ENCODE peak calls at places on chromosomes 4 and X, in seven cellular contexts. E, U, F, T, Z, X and L are unnamed samples.

GRCh38 chr4:168923526-168924194 is 86.4 kb downstream of the CBR4 start:
- DNase-seq in E (peak), Z (no peak), X (peak), F (peak), U (no peak), T (peak), L (no peak)

GRCh38 chr4:189858445-189858844 is 82.2 kb upstream of the FRG1 start:
- DNase-seq in F (no peak), T (no peak), U (no peak), X (no peak), E (no peak), Z (no peak), L (no peak)

GRCh38 chrX:41031256-41031967 is 53.8 kb upstream of the USP9X start:
- DNase-seq in Z (no peak), U (no peak), E (no peak), F (no peak), T (no peak), X (no peak), L (no peak)

GRCh38 chrX:48450076-48450475 is 20.0 kb downstream of the SLC38A5 start:
- DNase-seq in Z (no peak), U (no peak), X (no peak), F (no peak), E (no peak), T (no peak), L (no peak)

GRCh38 chr4:14415146-14415545 is 587.1 kb upstream of the CPEB2 start:
- DNase-seq in T (no peak), E (peak), U (no peak), X (peak), F (no peak), Z (no peak), L (peak)

GRCh38 chr4:39883645-39884044 is 94.1 kb downstream of the PDS5A start:
- DNase-seq in E (no peak), Z (no peak), T (no peak), F (no peak), U (no peak), X (no peak), L (no peak)

GRCh38 chrX:9676311-9676710 is 89.3 kb downstream of the GPR143 start:
- DNase-seq in U (no peak), T (no peak), Z (no peak), F (peak), X (no peak), E (no peak), L (no peak)

GRCh38 chrX:73850124-73851013 is 287.4 kb downstream of the CHIC1 start:
- DNase-seq in X (peak), T (no peak), U (no peak), E (peak), F (no peak), Z (no peak), L (peak)

GRCh38 chrX:136291824-136292223 is 8.9 kb upstream of the ADGRG4 start:
- DNase-seq in F (no peak), X (no peak), U (no peak), E (no peak), T (no peak), Z (no peak), L (no peak)

GRCh38 chrX:93874554-93874953 is 200.5 kb downstream of the FAM133A start:
- DNase-seq in F (no peak), X (peak), U (no peak), T (no peak), E (peak), Z (no peak), L (no peak)

GRCh38 chrX:15321447-15321846 is 6.0 kb upstream of the ASB11 start:
- DNase-seq in U (no peak), Z (no peak), F (no peak), E (no peak), X (no peak), T (no peak), L (no peak)

GRCh38 chr4:161564230-161564834 is 599.5 kb downstream of the FSTL5 start:
- DNase-seq in Z (no peak), U (no peak), E (peak), F (no peak), X (peak), T (no peak), L (no peak)

GRCh38 chr4:143344011-143344410 is 7.3 kb downstream of the GAB1 start:
- DNase-seq in F (no peak), T (no peak), Z (no peak), U (no peak), E (peak), X (no peak), L (peak)

GRCh38 chrX:22652596-22652995 is 347.2 kb upstream of the DDX53 start:
- DNase-seq in U (peak), F (no peak), T (peak), Z (no peak), E (peak), X (no peak), L (peak)

GRCh38 chr4:83241132-83241531 is 43.5 kb downstream of the COQ2 start:
- DNase-seq in U (no peak), X (no peak), T (no peak), F (no peak), E (no peak), Z (no peak), L (no peak)

GRCh38 chrX:68660746-68661145 is 13.3 kb downstream of the STARD8 start:
- DNase-seq in Z (no peak), E (no peak), T (no peak), F (no peak), U (no peak), X (no peak), L (no peak)

GRCh38 chr4:179472164-179472563 is 2029.9 kb upstream of the AGA start:
- DNase-seq in Z (no peak), U (no peak), F (no peak), X (no peak), E (no peak), T (no peak), L (no peak)

GRCh38 chr4:65195002-65195401 is 475.3 kb downstream of the EPHA5 start:
- DNase-seq in Z (no peak), X (no peak), E (no peak), U (no peak), F (no peak), T (no peak), L (no peak)

GRCh38 chrX:100731441-100732281 is at the start of gene SYTL4:
- DNase-seq in U (no peak), E (peak), T (peak), X (no peak), F (no peak), Z (peak), L (no peak)

GRCh38 chr4:186722856-186723206 is 825 bp downstream of the FAT1 start:
- DNase-seq in F (no peak), E (no peak), X (peak), Z (no peak), U (no peak), T (no peak), L (no peak)

GRCh38 chr4:8760561-8760960 is 111.1 kb downstream of the HMX1 start:
- DNase-seq in X (no peak), U (peak), E (no peak), T (no peak), F (no peak), Z (no peak), L (no peak)

GRCh38 chr4:189409158-189409557 is 531.5 kb upstream of the FRG1 start:
- DNase-seq in F (no peak), T (no peak), Z (no peak), U (no peak), X (no peak), E (no peak), L (no peak)

GRCh38 chrX:9231491-9231890 is 197.6 kb upstream of the FAM9B start:
- DNase-seq in Z (no peak), F (no peak), X (no peak), T (no peak), U (no peak), E (no peak), L (no peak)

GRCh38 chr4:70505152-70505748 is 13.1 kb upstream of the AMTN start:
- DNase-seq in E (peak), U (peak), Z (peak), X (peak), T (peak), F (peak), L (no peak)

GRCh38 chrX:153744210-153745066 is 19.6 kb upstream of the PLXNB3 start:
- DNase-seq in T (no peak), U (no peak), Z (no peak), F (no peak), E (peak), X (no peak), L (no peak)

GRCh38 chr4:166021617-166022016 is 148.6 kb downstream of the TLL1 start:
- DNase-seq in F (no peak), Z (no peak), E (no peak), U (no peak), X (no peak), T (no peak), L (no peak)

GRCh38 chr4:109872950-109873656 is 25.2 kb downstream of the LRIT3 start:
- DNase-seq in Z (no peak), X (no peak), E (no peak), U (no peak), T (no peak), F (no peak), L (no peak)

GRCh38 chr4:102169345-102169744 is 175.9 kb downstream of the SLC39A8 start:
- DNase-seq in F (no peak), X (no peak), E (peak), U (no peak), T (no peak), Z (no peak), L (no peak)

GRCh38 chr4:7714176-7714575 is 225.5 kb downstream of the AFAP1 start:
- DNase-seq in T (no peak), Z (no peak), E (no peak), U (no peak), X (no peak), F (no peak), L (no peak)

GRCh38 chrX:20139966-20140365 is 1.7 kb downstream of the EIF1AX start:
- DNase-seq in Z (no peak), E (no peak), X (peak), F (peak), U (no peak), T (no peak), L (no peak)

GRCh38 chr4:160848901-160849735 is 1314.7 kb downstream of the FSTL5 start:
- DNase-seq in F (no peak), T (no peak), E (peak), Z (no peak), X (peak), U (no peak), L (peak)

GRCh38 chrX:23246001-23246400 is 88.6 kb upstream of the PTCHD1 start:
- DNase-seq in U (no peak), Z (no peak), F (no peak), T (no peak), X (peak), E (no peak), L (no peak)

GRCh38 chrX:10922158-10922557 is 189.0 kb upstream of the HCCS start:
- DNase-seq in X (peak), E (peak), U (no peak), F (peak), Z (no peak), T (no peak), L (peak)

GRCh38 chr4:4384837-4385236 is 2.1 kb upstream of the NSG1 start:
- DNase-seq in T (no peak), E (peak), U (no peak), X (no peak), Z (no peak), F (no peak), L (no peak)

GRCh38 chr4:4387531-4388311 is 819 bp downstream of the NSG1 start:
- DNase-seq in T (no peak), F (no peak), X (no peak), E (no peak), U (no peak), Z (no peak), L (no peak)

GRCh38 chr4:4386296-4386735 is 586 bp upstream of the NSG1 start:
- DNase-seq in Z (no peak), U (no peak), X (no peak), F (no peak), T (no peak), E (peak), L (no peak)

GRCh38 chr4:4386736-4387392 is at the start of gene NSG1:
- DNase-seq in T (no peak), X (no peak), E (peak), U (no peak), F (no peak), Z (no peak), L (no peak)

DNA sequence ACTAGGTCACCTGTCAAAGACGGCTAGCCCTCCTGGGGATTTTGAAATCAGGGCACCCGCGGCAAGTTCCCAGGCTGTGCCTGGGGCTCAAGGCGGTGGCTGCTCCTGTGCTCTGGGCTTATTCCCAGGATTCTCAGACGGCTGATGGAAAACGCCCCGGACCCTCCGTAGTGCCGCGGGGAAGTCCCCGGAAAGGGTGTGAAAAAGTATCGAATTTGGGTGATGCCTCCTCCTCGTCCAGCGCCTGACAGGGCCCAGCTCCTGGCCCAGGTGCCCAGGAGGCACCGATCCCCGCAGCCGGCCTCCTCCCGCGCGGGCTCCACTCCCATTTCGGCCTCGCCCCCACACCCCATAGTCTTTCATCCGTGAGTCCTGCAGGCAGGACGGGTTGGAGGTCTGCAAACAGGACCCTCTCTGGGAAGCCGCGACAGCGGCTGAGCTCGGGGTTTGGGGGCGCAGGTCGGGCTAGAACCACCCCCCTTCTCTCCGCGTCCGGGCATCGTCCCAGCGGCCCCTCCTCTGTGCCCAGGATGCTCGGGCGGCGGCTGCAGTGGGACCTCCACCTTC is 1.1 kb upstream of the NSG1 start:
- DNase-seq in X (no peak), U (no peak), Z (no peak), E (no peak), T (no peak), F (no peak), L (no peak)
- H3K4me3 ChIP-seq in X (peak), U (no peak), Z (no peak), E (peak), T (peak), F (no peak), L (no peak)

DNA sequence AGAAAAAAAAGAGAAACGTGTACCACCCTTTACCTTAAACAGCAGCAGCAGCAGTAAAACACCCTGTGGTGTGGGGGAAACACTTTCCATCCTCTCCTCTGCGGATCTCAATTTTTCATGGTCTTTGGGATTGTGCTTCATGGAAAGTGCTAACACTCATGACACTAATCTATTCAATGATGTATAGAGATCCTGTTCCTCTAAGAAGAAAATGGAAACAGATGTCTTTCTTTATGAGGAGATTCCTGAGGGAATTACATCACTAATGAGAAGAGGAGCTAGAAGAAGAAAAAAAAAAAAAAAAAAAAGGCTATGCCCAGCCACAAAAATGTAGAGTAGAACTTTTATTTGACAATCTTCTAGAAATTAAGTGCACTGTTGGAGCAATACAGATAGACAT is 62.9 kb upstream of the NDST3 start:
- DNase-seq in T (no peak), Z (no peak), E (peak), F (no peak), U (no peak), X (peak), L (no peak)
- H3K4me3 ChIP-seq in T (no peak), Z (no peak), E (no peak), F (no peak), U (no peak), X (no peak), L (no peak)

GRCh38 chr4:127624176-127624575 is 8.6 kb upstream of the INTU start:
- DNase-seq in E (no peak), X (no peak), F (no peak), U (no peak), T (no peak), Z (no peak), L (no peak)
- H3K4me3 ChIP-seq in E (peak), X (peak), F (no peak), U (no peak), T (no peak), Z (no peak), L (no peak)

GRCh38 chr4:957231-957580 is 16.2 kb downstream of the DGKQ start:
- DNase-seq in T (no peak), U (no peak), Z (no peak), X (no peak), E (no peak), F (no peak), L (no peak)

GRCh38 chr4:956531-957230 is 16.7 kb downstream of the DGKQ start:
- DNase-seq in E (no peak), X (no peak), U (no peak), T (no peak), F (no peak), Z (no peak), L (no peak)

GRCh38 chr4:958836-959337 is 14.5 kb downstream of the DGKQ start:
- DNase-seq in U (no peak), X (no peak), Z (no peak), F (no peak), T (no peak), E (no peak), L (no peak)

GRCh38 chr4:958314-958665 is 15.1 kb downstream of the DGKQ start:
- DNase-seq in U (no peak), X (no peak), F (no peak), Z (no peak), E (no peak), T (no peak), L (no peak)

GRCh38 chr4:957581-958313 is 15.6 kb downstream of the DGKQ start:
- DNase-seq in F (no peak), X (no peak), E (no peak), U (no peak), T (no peak), Z (no peak), L (no peak)
- H3K4me3 ChIP-seq in F (no peak), X (no peak), E (no peak), U (no peak), T (no peak), Z (no peak), L (no peak)

GRCh38 chrX:110001702-110002299 is 1.1 kb upstream of the TMEM164 start:
- DNase-seq in E (no peak), T (no peak), U (no peak), F (no peak), Z (no peak), X (no peak), L (no peak)
- H3K4me3 ChIP-seq in E (peak), T (peak), U (peak), F (peak), Z (peak), X (peak), L (peak)

GRCh38 chr4:74157116-74157742 is 689 bp upstream of the MTHFD2L start:
- DNase-seq in Z (no peak), X (no peak), E (no peak), F (no peak), T (no peak), U (no peak), L (no peak)

GRCh38 chr4:74157743-74158560 is at the start of gene MTHFD2L:
- DNase-seq in T (peak), F (peak), E (peak), U (peak), X (peak), Z (peak), L (peak)

GRCh38 chr4:74161676-74162450 is 3.9 kb downstream of the MTHFD2L start:
- DNase-seq in T (no peak), F (no peak), U (no peak), X (no peak), Z (no peak), E (no peak), L (no peak)

GRCh38 chr4:74158561-74159396 is 861 bp downstream of the MTHFD2L start:
- DNase-seq in X (no peak), U (no peak), Z (no peak), F (no peak), T (no peak), E (no peak), L (no peak)

DNA sequence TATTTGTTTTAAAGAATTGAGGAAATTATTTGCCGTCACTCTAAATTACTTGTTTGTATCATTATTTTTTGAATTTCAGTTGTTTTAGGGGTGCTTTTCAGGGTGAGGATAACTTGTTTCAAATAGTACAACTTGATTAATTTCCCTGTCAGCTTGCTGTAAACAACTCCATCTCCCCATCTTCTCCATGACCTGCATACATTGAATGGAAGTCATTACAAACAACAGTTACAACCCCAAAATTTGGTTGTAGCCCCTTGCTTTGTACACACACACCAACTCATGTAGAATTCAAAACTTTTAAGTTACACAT is 1.4 kb downstream of the MTHFD2L start:
- DNase-seq in T (no peak), Z (no peak), U (no peak), F (no peak), X (no peak), E (no peak), L (no peak)
- H3K4me3 ChIP-seq in T (peak), Z (no peak), U (peak), F (no peak), X (peak), E (peak), L (peak)

GRCh38 chr4:87103691-87104187 is 116.7 kb downstream of the KLHL8 start:
- DNase-seq in F (peak), Z (no peak), E (peak), X (peak), U (no peak), T (no peak), L (peak)

GRCh38 chr4:87097075-87097474 is 123.3 kb downstream of the KLHL8 start:
- DNase-seq in E (no peak), Z (no peak), U (no peak), F (no peak), T (no peak), X (no peak), L (no peak)

GRCh38 chr4:87103086-87103485 is 117.3 kb downstream of the KLHL8 start:
- DNase-seq in F (no peak), T (no peak), E (no peak), X (no peak), U (no peak), Z (no peak), L (no peak)

GRCh38 chr4:87101543-87102199 is 118.7 kb downstream of the KLHL8 start:
- DNase-seq in T (no peak), X (no peak), E (no peak), U (no peak), F (no peak), Z (no peak), L (no peak)

GRCh38 chr4:87100093-87100634 is 120.3 kb downstream of the KLHL8 start:
- DNase-seq in Z (no peak), F (no peak), E (no peak), X (no peak), T (no peak), U (no peak), L (no peak)
- H3K4me3 ChIP-seq in Z (no peak), F (no peak), E (no peak), X (no peak), T (no peak), U (no peak), L (no peak)